ENCODE peak calls at places on chromosome 7, in ten cellular contexts. One of them, this sample, is unnamed.

GRCh38 chr7:13240349-13240748 is 552.9 kb downstream of the ARL4A start:
- DNase-seq in naive thymus-derived CD4-positive, alpha-beta T cell: no peak
- DNase-seq in NCI-H2081 treated with DMSO at 0.1 percent for 48 hours: no peak
- DNase-seq in effector memory CD4-positive, alpha-beta T cell: no peak
- DNase-seq in neural crest cell: no peak
- DNase-seq in pancreas: no peak
- DNase-seq in ELR: peak
- DNase-seq in OCI-M1: no peak
- DNase-seq in DMS 273 treated with DMSO at 0.1 percent for 48 hours: no peak
- DNase-seq in stimulated activated CD8-positive, alpha-beta memory T cell treated with anti-CD3 and anti-CD28 coated beads, Interleukin-7, amount 100 ng/mL, for 4 hours: no peak
- DNase-seq in this sample: no peak

GRCh38 chr7:18873674-18874341 is 243.6 kb downstream of the TWIST1 start:
- DNase-seq in naive thymus-derived CD4-positive, alpha-beta T cell: no peak
- DNase-seq in NCI-H2081 treated with DMSO at 0.1 percent for 48 hours: no peak
- DNase-seq in effector memory CD4-positive, alpha-beta T cell: no peak
- DNase-seq in neural crest cell: no peak
- DNase-seq in pancreas: no peak
- DNase-seq in ELR: peak
- DNase-seq in OCI-M1: no peak
- DNase-seq in DMS 273 treated with DMSO at 0.1 percent for 48 hours: no peak
- DNase-seq in stimulated activated CD8-positive, alpha-beta memory T cell treated with anti-CD3 and anti-CD28 coated beads, Interleukin-7, amount 100 ng/mL, for 4 hours: no peak
- DNase-seq in this sample: no peak

GRCh38 chr7:28176645-28177044 is 4.0 kb downstream of the JAZF1 start:
- DNase-seq in naive thymus-derived CD4-positive, alpha-beta T cell: no peak
- DNase-seq in NCI-H2081 treated with DMSO at 0.1 percent for 48 hours: no peak
- DNase-seq in effector memory CD4-positive, alpha-beta T cell: no peak
- DNase-seq in neural crest cell: no peak
- DNase-seq in pancreas: no peak
- DNase-seq in ELR: no peak
- DNase-seq in OCI-M1: no peak
- DNase-seq in DMS 273 treated with DMSO at 0.1 percent for 48 hours: no peak
- DNase-seq in stimulated activated CD8-positive, alpha-beta memory T cell treated with anti-CD3 and anti-CD28 coated beads, Interleukin-7, amount 100 ng/mL, for 4 hours: no peak
- DNase-seq in this sample: no peak

GRCh38 chr7:101527844-101528667 is 101.0 kb downstream of the MYL10 start:
- DNase-seq in naive thymus-derived CD4-positive, alpha-beta T cell: no peak
- DNase-seq in NCI-H2081 treated with DMSO at 0.1 percent for 48 hours: no peak
- DNase-seq in effector memory CD4-positive, alpha-beta T cell: no peak
- DNase-seq in neural crest cell: no peak
- DNase-seq in pancreas: peak
- DNase-seq in ELR: peak
- DNase-seq in OCI-M1: no peak
- DNase-seq in DMS 273 treated with DMSO at 0.1 percent for 48 hours: no peak
- DNase-seq in stimulated activated CD8-positive, alpha-beta memory T cell treated with anti-CD3 and anti-CD28 coated beads, Interleukin-7, amount 100 ng/mL, for 4 hours: no peak
- DNase-seq in this sample: no peak

GRCh38 chr7:85851571-85852193 is 664.8 kb upstream of the SEMA3D start:
- DNase-seq in naive thymus-derived CD4-positive, alpha-beta T cell: no peak
- DNase-seq in NCI-H2081 treated with DMSO at 0.1 percent for 48 hours: peak
- DNase-seq in effector memory CD4-positive, alpha-beta T cell: no peak
- DNase-seq in neural crest cell: no peak
- DNase-seq in pancreas: no peak
- DNase-seq in ELR: peak
- DNase-seq in OCI-M1: peak
- DNase-seq in DMS 273 treated with DMSO at 0.1 percent for 48 hours: no peak
- DNase-seq in stimulated activated CD8-positive, alpha-beta memory T cell treated with anti-CD3 and anti-CD28 coated beads, Interleukin-7, amount 100 ng/mL, for 4 hours: no peak
- DNase-seq in this sample: no peak

GRCh38 chr7:134315679-134316538 is 821 bp downstream of the SLC35B4 start:
- DNase-seq in naive thymus-derived CD4-positive, alpha-beta T cell: peak
- DNase-seq in NCI-H2081 treated with DMSO at 0.1 percent for 48 hours: no peak
- DNase-seq in effector memory CD4-positive, alpha-beta T cell: no peak
- DNase-seq in neural crest cell: no peak
- DNase-seq in pancreas: peak
- DNase-seq in ELR: peak
- DNase-seq in OCI-M1: peak
- DNase-seq in DMS 273 treated with DMSO at 0.1 percent for 48 hours: no peak
- DNase-seq in stimulated activated CD8-positive, alpha-beta memory T cell treated with anti-CD3 and anti-CD28 coated beads, Interleukin-7, amount 100 ng/mL, for 4 hours: no peak
- DNase-seq in this sample: no peak

GRCh38 chr7:157565981-157566630 is 229.3 kb downstream of the DNAJB6 start:
- DNase-seq in naive thymus-derived CD4-positive, alpha-beta T cell: no peak
- DNase-seq in NCI-H2081 treated with DMSO at 0.1 percent for 48 hours: no peak
- DNase-seq in effector memory CD4-positive, alpha-beta T cell: no peak
- DNase-seq in neural crest cell: peak
- DNase-seq in pancreas: no peak
- DNase-seq in ELR: no peak
- DNase-seq in OCI-M1: no peak
- DNase-seq in DMS 273 treated with DMSO at 0.1 percent for 48 hours: no peak
- DNase-seq in stimulated activated CD8-positive, alpha-beta memory T cell treated with anti-CD3 and anti-CD28 coated beads, Interleukin-7, amount 100 ng/mL, for 4 hours: no peak
- DNase-seq in this sample: no peak

GRCh38 chr7:28706607-28707006 is 251.5 kb downstream of the TRIL start:
- DNase-seq in naive thymus-derived CD4-positive, alpha-beta T cell: no peak
- DNase-seq in NCI-H2081 treated with DMSO at 0.1 percent for 48 hours: no peak
- DNase-seq in effector memory CD4-positive, alpha-beta T cell: no peak
- DNase-seq in neural crest cell: no peak
- DNase-seq in pancreas: no peak
- DNase-seq in ELR: no peak
- DNase-seq in OCI-M1: no peak
- DNase-seq in DMS 273 treated with DMSO at 0.1 percent for 48 hours: no peak
- DNase-seq in stimulated activated CD8-positive, alpha-beta memory T cell treated with anti-CD3 and anti-CD28 coated beads, Interleukin-7, amount 100 ng/mL, for 4 hours: no peak
- DNase-seq in this sample: no peak

GRCh38 chr7:80218723-80219122 is 84.1 kb downstream of the GNAI1 start:
- DNase-seq in naive thymus-derived CD4-positive, alpha-beta T cell: no peak
- DNase-seq in NCI-H2081 treated with DMSO at 0.1 percent for 48 hours: no peak
- DNase-seq in effector memory CD4-positive, alpha-beta T cell: no peak
- DNase-seq in neural crest cell: no peak
- DNase-seq in pancreas: no peak
- DNase-seq in ELR: peak
- DNase-seq in OCI-M1: no peak
- DNase-seq in DMS 273 treated with DMSO at 0.1 percent for 48 hours: no peak
- DNase-seq in stimulated activated CD8-positive, alpha-beta memory T cell treated with anti-CD3 and anti-CD28 coated beads, Interleukin-7, amount 100 ng/mL, for 4 hours: no peak
- DNase-seq in this sample: no peak

GRCh38 chr7:138475377-138475776 is 15.3 kb downstream of the TRIM24 start:
- DNase-seq in naive thymus-derived CD4-positive, alpha-beta T cell: no peak
- DNase-seq in NCI-H2081 treated with DMSO at 0.1 percent for 48 hours: no peak
- DNase-seq in effector memory CD4-positive, alpha-beta T cell: no peak
- DNase-seq in neural crest cell: no peak
- DNase-seq in pancreas: no peak
- DNase-seq in ELR: no peak
- DNase-seq in OCI-M1: no peak
- DNase-seq in DMS 273 treated with DMSO at 0.1 percent for 48 hours: no peak
- DNase-seq in stimulated activated CD8-positive, alpha-beta memory T cell treated with anti-CD3 and anti-CD28 coated beads, Interleukin-7, amount 100 ng/mL, for 4 hours: no peak
- DNase-seq in this sample: no peak

GRCh38 chr7:155003215-155003999 is 483 bp upstream of the PAXIP1 start:
- DNase-seq in naive thymus-derived CD4-positive, alpha-beta T cell: peak
- DNase-seq in NCI-H2081 treated with DMSO at 0.1 percent for 48 hours: no peak
- DNase-seq in effector memory CD4-positive, alpha-beta T cell: peak
- DNase-seq in neural crest cell: peak
- DNase-seq in pancreas: peak
- DNase-seq in ELR: peak
- DNase-seq in OCI-M1: peak
- DNase-seq in DMS 273 treated with DMSO at 0.1 percent for 48 hours: peak
- DNase-seq in stimulated activated CD8-positive, alpha-beta memory T cell treated with anti-CD3 and anti-CD28 coated beads, Interleukin-7, amount 100 ng/mL, for 4 hours: peak
- DNase-seq in this sample: peak

GRCh38 chr7:140653319-140654108 is 12.9 kb upstream of the DENND2A start:
- DNase-seq in naive thymus-derived CD4-positive, alpha-beta T cell: no peak
- DNase-seq in NCI-H2081 treated with DMSO at 0.1 percent for 48 hours: peak
- DNase-seq in effector memory CD4-positive, alpha-beta T cell: peak
- DNase-seq in neural crest cell: peak
- DNase-seq in pancreas: peak
- DNase-seq in ELR: peak
- DNase-seq in OCI-M1: peak
- DNase-seq in DMS 273 treated with DMSO at 0.1 percent for 48 hours: peak
- DNase-seq in stimulated activated CD8-positive, alpha-beta memory T cell treated with anti-CD3 and anti-CD28 coated beads, Interleukin-7, amount 100 ng/mL, for 4 hours: no peak
- DNase-seq in this sample: no peak